ENCODE peak calls at places on chromosome X, in six cellular contexts. X is SK-N-SH, G is psoas muscle, Z is astrocyte of the spinal cord, W is cardiac fibroblast, O is epithelial cell of esophagus. Y is an unnamed sample.

GRCh38 chrX:127300511-127300910 is 481.0 kb downstream of the PRR32 start:
- DNase-seq in O (no peak), Z (no peak), X (no peak), G (no peak), W (no peak), Y (no peak)

GRCh38 chrX:30690330-30690729 is 37.1 kb downstream of the GK start:
- DNase-seq in X (no peak), G (no peak), Z (peak; percentile 6), W (peak; percentile 17), O (no peak), Y (no peak)

GRCh38 chrX:19683817-19684216 is 168.5 kb upstream of the MAP3K15 start:
- DNase-seq in Z (no peak), W (no peak), O (no peak), X (no peak), G (no peak), Y (no peak)

GRCh38 chrX:129781134-129782014 is 1.6 kb downstream of the SASH3 start:
- DNase-seq in O (no peak), G (peak; percentile 25), X (no peak), Z (no peak), W (no peak), Y (no peak)

GRCh38 chrX:77014655-77015377 is 432.4 kb upstream of the FGF16 start:
- DNase-seq in G (no peak), X (peak; percentile 11), W (no peak), Z (peak; percentile 71), O (no peak), Y (no peak)

GRCh38 chrX:20267924-20268701 is 1.4 kb upstream of the RPS6KA3 start:
- DNase-seq in W (peak; percentile 41), Z (peak; percentile 25), O (no peak), X (peak; percentile 56), G (peak; percentile 61), Y (no peak)

GRCh38 chrX:19739683-19740082 is 147.7 kb downstream of the SH3KBP1 start:
- DNase-seq in O (peak; percentile 71), Z (peak; percentile 70), W (peak; percentile 67), X (peak; percentile 64), G (peak; percentile 53), Y (peak; percentile 34)

GRCh38 chrX:12955882-12956703 is 18.8 kb upstream of the TMSB4X start:
- DNase-seq in O (peak; percentile 62), Z (peak; percentile 80), X (no peak), G (peak; percentile 49), W (peak; percentile 80), Y (no peak)

GRCh38 chrX:5236096-5236495 is 992.6 kb downstream of the NLGN4X start:
- DNase-seq in X (peak; percentile 8), W (no peak), G (no peak), Z (no peak), O (no peak), Y (no peak)

GRCh38 chrX:18210470-18210869 is 10.2 kb downstream of the BEND2 start:
- DNase-seq in G (no peak), W (peak; percentile 0), Z (peak; percentile 22), X (no peak), O (peak; percentile 13), Y (no peak)

GRCh38 chrX:76427560-76428242 is at the start of gene MAGEE1:
- DNase-seq in X (peak; percentile 80), W (peak; percentile 64), G (peak; percentile 77), Z (peak; percentile 66), O (peak; percentile 63), Y (peak; percentile 10)

GRCh38 chrX:107996124-107996523 is 14.0 kb upstream of the TEX13B start:
- DNase-seq in G (no peak), Z (no peak), X (no peak), W (no peak), O (no peak), Y (no peak)

GRCh38 chrX:150018931-150019331 is 80.6 kb upstream of the EOLA2 start:
- DNase-seq in W (peak; percentile 48), X (no peak), O (no peak), G (no peak), Z (no peak), Y (peak; percentile 27)

GRCh38 chrX:150223176-150224015 is 139.7 kb upstream of the MAMLD1 start:
- DNase-seq in Z (no peak), G (no peak), W (no peak), X (no peak), O (no peak), Y (no peak)

GRCh38 chrX:123454712-123455431 is 270.8 kb downstream of the GRIA3 start:
- DNase-seq in X (no peak), Z (no peak), O (no peak), G (no peak), W (no peak), Y (no peak)

GRCh38 chrX:883588-883987 is 253.0 kb downstream of the SHOX start:
- DNase-seq in X (no peak), W (no peak), O (no peak), Z (no peak), G (no peak), Y (no peak)

GRCh38 chrX:72131317-72132294 is at the start of gene RTL5:
- DNase-seq in X (peak; percentile 94), Z (peak; percentile 85), O (peak; percentile 51), W (peak; percentile 92), G (peak; percentile 84), Y (peak; percentile 55)

GRCh38 chrX:95056901-95057300 is 1382.9 kb downstream of the FAM133A start:
- DNase-seq in O (no peak), G (no peak), W (peak; percentile 15), Z (peak; percentile 49), X (no peak), Y (no peak)

GRCh38 chrX:100830143-100830542 is 10.0 kb downstream of the CSTF2 start:
- DNase-seq in X (no peak), Z (no peak), G (no peak), W (no peak), O (no peak), Y (no peak)
- H3K4me3 ChIP-seq in X (no peak overlapping the region), Z (no peak overlapping the region), G (no peak overlapping the region), W (no peak overlapping the region), O (no peak overlapping the region), Y (no peak overlapping the region)

DNA sequence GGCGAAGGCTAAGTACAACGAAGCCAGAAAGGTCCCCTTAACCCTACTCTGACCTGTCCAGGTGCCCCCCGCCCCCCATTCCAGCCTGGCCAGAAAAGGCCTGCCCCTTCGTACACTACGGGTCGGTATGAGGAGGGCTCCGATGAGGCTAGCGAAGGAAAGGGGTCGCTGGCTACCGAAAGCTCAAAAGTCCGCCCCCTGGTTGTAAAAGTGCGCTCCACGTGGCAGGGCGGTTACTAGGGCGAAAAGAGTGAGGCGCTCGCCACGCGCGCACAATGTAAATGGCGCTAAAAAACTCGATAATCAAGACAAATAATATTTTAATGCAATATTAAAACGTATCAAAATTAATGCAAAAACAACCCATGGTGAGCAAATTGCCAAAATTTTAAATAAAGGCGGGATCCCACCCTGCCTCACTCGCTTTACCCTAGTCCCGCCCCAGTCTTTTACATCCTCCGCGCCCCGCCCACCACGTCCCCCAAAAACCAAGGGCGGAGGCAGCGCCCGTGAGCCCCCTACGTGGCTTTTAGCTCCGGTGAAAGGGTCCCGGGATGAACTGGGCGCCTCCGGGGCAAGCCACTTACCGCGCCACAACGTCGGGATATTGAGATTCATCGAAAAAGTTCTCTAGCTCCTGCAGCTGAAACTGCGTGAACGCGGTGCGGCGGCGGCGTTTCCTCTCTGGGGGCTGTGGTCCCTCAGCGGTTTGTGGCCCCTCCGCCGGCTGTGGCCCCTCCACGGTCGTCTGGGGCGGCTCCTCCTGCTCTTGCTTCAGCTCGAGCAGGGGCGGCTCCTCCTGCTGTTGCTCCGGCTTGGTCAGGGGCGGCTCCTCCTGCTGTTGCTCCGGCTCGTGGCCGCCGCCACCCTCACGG is 929 bp downstream of the ESX1 start:
- DNase-seq in X (peak; percentile 34), G (no peak), Z (no peak), W (no peak), O (no peak), Y (no peak)
- H3K4me3 ChIP-seq in X (no peak overlapping the region), G (peak overlapping the region; percentile 38), Z (peak overlapping the region; percentile 15), W (peak overlapping the region; percentile 18), O (no peak overlapping the region), Y (no peak overlapping the region)

GRCh38 chrX:78747471-78747870 is at the start of gene LPAR4:
- DNase-seq in O (no peak), W (peak; percentile 27), Z (peak; percentile 51), X (no peak), G (no peak), Y (no peak)
- H3K4me3 ChIP-seq in O (no peak within 1 kb of the TSS), W (peak within 1 kb of the TSS; percentile 8), Z (peak within 1 kb of the TSS; percentile 40), X (peak within 1 kb of the TSS; percentile 17), G (no peak within 1 kb of the TSS), Y (no peak within 1 kb of the TSS)

GRCh38 chrX:154489182-154489581 is 1.2 kb downstream of the SLC10A3 start:
- DNase-seq in X (no peak), Z (no peak), G (no peak), W (no peak), O (no peak), Y (no peak)
- H3K4me3 ChIP-seq in X (peak overlapping the region; percentile 60), Z (no peak overlapping the region), G (peak overlapping the region; percentile 67), W (peak overlapping the region; percentile 58), O (peak overlapping the region; percentile 60), Y (peak overlapping the region; percentile 65)

DNA sequence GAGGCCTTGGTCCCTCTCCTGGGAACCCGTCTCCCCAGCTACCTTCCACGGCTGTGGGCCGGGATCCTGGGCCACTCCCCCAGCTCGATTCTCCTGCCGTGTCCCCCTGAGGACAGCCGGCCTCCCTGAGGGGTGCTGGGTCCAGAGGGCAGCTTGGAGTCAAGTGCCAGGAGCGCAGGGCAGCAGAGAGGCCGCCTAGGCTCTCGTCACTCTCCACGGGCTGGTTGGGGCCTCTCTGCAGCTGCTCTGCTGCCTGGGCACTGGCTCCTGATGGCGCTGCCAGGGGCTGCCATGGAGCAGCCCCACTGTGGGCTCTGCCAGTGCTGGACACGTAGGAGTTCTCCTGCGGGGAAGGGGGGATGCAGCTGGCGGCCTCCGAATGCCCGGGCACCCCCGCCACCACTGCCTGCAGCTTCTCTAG is 6.7 kb downstream of the IRAK1 start:
- DNase-seq in W (no peak), X (no peak), G (no peak), Z (no peak), O (no peak), Y (no peak)
- H3K4me3 ChIP-seq in W (no peak overlapping the region), X (no peak overlapping the region), G (no peak overlapping the region), Z (no peak overlapping the region), O (no peak overlapping the region), Y (no peak overlapping the region)

GRCh38 chrX:100645106-100645505 is 1.1 kb downstream of the SRPX2 start:
- DNase-seq in O (peak; percentile 66), W (peak; percentile 42), G (no peak), X (no peak), Z (no peak), Y (no peak)
- H3K4me3 ChIP-seq in O (peak overlapping the region; percentile 42), W (peak overlapping the region; percentile 68), G (peak overlapping the region; percentile 41), X (no peak overlapping the region), Z (peak overlapping the region; percentile 51), Y (no peak overlapping the region)

Y was measured in AG09309.